ENCODE peak calls at places on chromosomes 12 and 14, in ten cellular contexts. One of them, this sample, is unnamed. For H3K27me3, the result is how much of the 10 kb centered on the place peaks cover.

GRCh38 chr14:69789118-69789640 is 7.9 kb downstream of the SLC10A1 start:
- DNase-seq in H1: no peak
- DNase-seq in suprapubic skin: no peak
- DNase-seq in GM12878: no peak
- DNase-seq in tibial nerve: no peak
- DNase-seq in K562: no peak
- DNase-seq in SK-N-SH: no peak
- DNase-seq in HepG2: no peak
- DNase-seq in ovary: no peak
- DNase-seq in sigmoid colon: no peak
- DNase-seq in this sample: no peak

GRCh38 chr12:95838125-95838524 is 20.6 kb upstream of the SNRPF start:
- DNase-seq in HepG2: peak
- DNase-seq in sigmoid colon: no peak
- DNase-seq in tibial nerve: peak
- DNase-seq in SK-N-SH: peak
- DNase-seq in ovary: no peak
- DNase-seq in H1: no peak
- DNase-seq in GM12878: no peak
- DNase-seq in suprapubic skin: no peak
- DNase-seq in K562: no peak
- DNase-seq in this sample: peak

GRCh38 chr14:105876158-105876557 is 349.8 kb downstream of the TMEM121 start:
- DNase-seq in H1: no peak
- DNase-seq in ovary: no peak
- DNase-seq in HepG2: no peak
- DNase-seq in SK-N-SH: no peak
- DNase-seq in sigmoid colon: peak
- DNase-seq in tibial nerve: no peak
- DNase-seq in suprapubic skin: no peak
- DNase-seq in K562: no peak
- DNase-seq in GM12878: no peak
- DNase-seq in this sample: peak

GRCh38 chr12:117854339-117855012 is 114.3 kb downstream of the KSR2 start:
- DNase-seq in H1: peak
- DNase-seq in suprapubic skin: no peak
- DNase-seq in K562: peak
- DNase-seq in SK-N-SH: peak
- DNase-seq in ovary: peak
- DNase-seq in sigmoid colon: no peak
- DNase-seq in HepG2: peak
- DNase-seq in tibial nerve: no peak
- DNase-seq in GM12878: no peak
- DNase-seq in this sample: peak

GRCh38 chr12:130335517-130336392 is 1.9 kb upstream of the PIWIL1 start:
- DNase-seq in tibial nerve: peak
- DNase-seq in GM12878: peak
- DNase-seq in ovary: no peak
- DNase-seq in SK-N-SH: peak
- DNase-seq in sigmoid colon: no peak
- DNase-seq in suprapubic skin: no peak
- DNase-seq in HepG2: peak
- DNase-seq in K562: peak
- DNase-seq in H1: peak
- DNase-seq in this sample: no peak

GRCh38 chr14:105493921-105494605 is 3.0 kb downstream of the TEDC1 start:
- DNase-seq in K562: no peak
- DNase-seq in GM12878: no peak
- DNase-seq in tibial nerve: no peak
- DNase-seq in HepG2: no peak
- DNase-seq in SK-N-SH: no peak
- DNase-seq in ovary: no peak
- DNase-seq in sigmoid colon: peak
- DNase-seq in H1: no peak
- DNase-seq in suprapubic skin: peak
- DNase-seq in this sample: no peak

GRCh38 chr12:93982847-93983315 is 165.5 kb upstream of the PLXNC1 start:
- DNase-seq in HepG2: no peak
- DNase-seq in K562: no peak
- DNase-seq in H1: no peak
- DNase-seq in ovary: no peak
- DNase-seq in suprapubic skin: no peak
- DNase-seq in tibial nerve: no peak
- DNase-seq in sigmoid colon: no peak
- DNase-seq in SK-N-SH: no peak
- DNase-seq in GM12878: no peak
- DNase-seq in this sample: no peak

GRCh38 chr12:1593232-1594044 is 943 bp downstream of the FBXL14 start:
- DNase-seq in tibial nerve: no peak
- DNase-seq in SK-N-SH: peak
- DNase-seq in HepG2: no peak
- DNase-seq in GM12878: no peak
- DNase-seq in sigmoid colon: peak
- DNase-seq in ovary: peak
- DNase-seq in K562: no peak
- DNase-seq in H1: peak
- DNase-seq in suprapubic skin: peak
- DNase-seq in this sample: peak

GRCh38 chr12:91037301-91037700 is 20.5 kb downstream of the KERA start:
- DNase-seq in GM12878: no peak
- DNase-seq in tibial nerve: no peak
- DNase-seq in sigmoid colon: no peak
- DNase-seq in HepG2: no peak
- DNase-seq in suprapubic skin: no peak
- DNase-seq in H1: no peak
- DNase-seq in SK-N-SH: no peak
- DNase-seq in K562: no peak
- DNase-seq in ovary: no peak
- DNase-seq in this sample: no peak

GRCh38 chr12:46914336-46914735 is 88.5 kb upstream of the SLC38A4 start:
- DNase-seq in sigmoid colon: no peak
- DNase-seq in suprapubic skin: no peak
- DNase-seq in ovary: no peak
- DNase-seq in HepG2: no peak
- DNase-seq in H1: no peak
- DNase-seq in K562: no peak
- DNase-seq in tibial nerve: no peak
- DNase-seq in SK-N-SH: no peak
- DNase-seq in GM12878: no peak
- DNase-seq in this sample: no peak

GRCh38 chr12:107530706-107531105 is 154.9 kb upstream of the PWP1 start:
- DNase-seq in GM12878: no peak
- DNase-seq in HepG2: no peak
- DNase-seq in suprapubic skin: no peak
- DNase-seq in K562: no peak
- DNase-seq in SK-N-SH: no peak
- DNase-seq in ovary: no peak
- DNase-seq in sigmoid colon: no peak
- DNase-seq in H1: no peak
- DNase-seq in tibial nerve: no peak
- DNase-seq in this sample: no peak

GRCh38 chr12:109967383-109968031 is 28.7 kb downstream of the GIT2 start:
- DNase-seq in HepG2: no peak
- DNase-seq in sigmoid colon: no peak
- DNase-seq in suprapubic skin: no peak
- DNase-seq in K562: no peak
- DNase-seq in tibial nerve: no peak
- DNase-seq in H1: no peak
- DNase-seq in GM12878: no peak
- DNase-seq in ovary: no peak
- DNase-seq in SK-N-SH: no peak
- DNase-seq in this sample: no peak

GRCh38 chr12:28457785-28458184 is 267.5 kb downstream of the CCDC91 start:
- DNase-seq in GM12878: no peak
- DNase-seq in HepG2: no peak
- DNase-seq in K562: no peak
- DNase-seq in sigmoid colon: no peak
- DNase-seq in H1: no peak
- DNase-seq in tibial nerve: no peak
- DNase-seq in suprapubic skin: no peak
- DNase-seq in ovary: no peak
- DNase-seq in SK-N-SH: no peak
- DNase-seq in this sample: no peak

GRCh38 chr12:12902036-12902435 is 10.7 kb downstream of the GPRC5A start:
- DNase-seq in sigmoid colon: no peak
- DNase-seq in HepG2: no peak
- DNase-seq in tibial nerve: no peak
- DNase-seq in H1: no peak
- DNase-seq in SK-N-SH: no peak
- DNase-seq in suprapubic skin: no peak
- DNase-seq in GM12878: no peak
- DNase-seq in ovary: no peak
- DNase-seq in K562: no peak
- DNase-seq in this sample: no peak

GRCh38 chr14:104600141-104600643 is 4.4 kb downstream of the TMEM179 start:
- DNase-seq in sigmoid colon: no peak
- DNase-seq in SK-N-SH: peak
- DNase-seq in H1: no peak
- DNase-seq in K562: no peak
- DNase-seq in GM12878: no peak
- DNase-seq in tibial nerve: no peak
- DNase-seq in suprapubic skin: peak
- DNase-seq in ovary: no peak
- DNase-seq in HepG2: no peak
- DNase-seq in this sample: no peak

DNA sequence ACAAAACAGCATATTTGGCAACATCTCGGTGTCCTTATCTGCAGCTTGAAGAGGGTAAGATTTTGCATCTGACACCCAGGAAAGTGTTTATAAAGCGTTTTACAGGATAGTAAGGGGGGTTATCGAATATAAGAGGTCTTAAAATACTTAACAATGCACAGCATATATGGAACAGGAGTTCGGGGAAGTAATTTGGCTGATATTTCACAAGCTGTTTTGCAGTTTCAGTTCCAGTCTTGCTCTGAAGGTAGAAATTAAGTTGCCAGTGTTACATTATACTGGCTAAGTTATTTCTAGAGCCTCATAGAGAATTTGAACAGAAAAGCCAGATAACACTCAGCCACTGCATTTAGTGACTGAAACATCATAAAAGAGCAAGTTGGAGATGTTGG is 941 bp upstream of the MAP4K5 start:
- DNase-seq in suprapubic skin: no peak
- DNase-seq in GM12878: no peak
- DNase-seq in sigmoid colon: no peak
- DNase-seq in H1: no peak
- DNase-seq in K562: no peak
- DNase-seq in tibial nerve: no peak
- DNase-seq in ovary: no peak
- DNase-seq in SK-N-SH: no peak
- DNase-seq in HepG2: no peak
- DNase-seq in this sample: no peak
- H3K27me3 ChIP-seq in suprapubic skin: under half
- H3K27me3 ChIP-seq in GM12878: under half
- H3K27me3 ChIP-seq in sigmoid colon: under half
- H3K27me3 ChIP-seq in H1: under half
- H3K27me3 ChIP-seq in K562: under half
- H3K27me3 ChIP-seq in tibial nerve: under half
- H3K27me3 ChIP-seq in ovary: under half
- H3K27me3 ChIP-seq in SK-N-SH: under half
- H3K27me3 ChIP-seq in HepG2: under half
- H3K27me3 ChIP-seq in this sample: under half

DNA sequence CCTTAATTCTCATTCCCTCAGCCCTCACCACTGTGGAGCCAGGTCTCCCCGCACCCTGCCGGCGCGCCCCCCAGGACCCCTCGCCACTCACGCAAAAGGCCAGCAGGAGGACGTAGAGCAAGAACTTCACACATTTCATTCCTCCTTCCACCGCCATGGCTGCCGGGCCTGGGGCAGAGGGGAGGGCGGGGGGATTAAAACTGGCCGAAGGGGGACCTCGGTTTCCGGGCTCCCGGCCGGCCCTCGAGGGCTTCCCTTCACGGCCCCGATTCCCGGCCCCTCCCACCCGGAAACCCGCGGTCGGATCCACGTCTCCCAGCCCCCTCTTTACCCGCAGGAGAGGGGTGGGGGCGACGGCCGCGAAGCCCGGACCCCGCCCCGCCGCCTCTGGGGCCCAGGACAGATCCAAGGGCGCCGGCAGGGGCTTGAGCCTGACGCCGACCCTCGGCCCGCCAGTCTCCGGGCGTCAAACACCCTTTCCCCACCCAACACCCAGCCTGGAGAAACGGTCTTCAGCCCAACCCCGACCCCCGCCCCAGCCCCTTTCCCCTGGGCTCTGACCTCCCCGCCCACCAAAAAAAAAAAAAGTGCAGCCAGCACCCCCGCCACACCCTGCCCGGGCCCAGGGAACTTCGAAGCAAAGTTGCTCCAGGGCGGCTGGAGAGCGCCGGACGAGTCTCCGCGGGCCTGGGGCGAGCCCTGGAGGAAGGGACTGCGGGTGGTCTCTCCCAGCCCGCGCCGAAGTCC is 451 bp downstream of the CD63 start:
- DNase-seq in HepG2: no peak
- DNase-seq in SK-N-SH: peak
- DNase-seq in suprapubic skin: peak
- DNase-seq in H1: no peak
- DNase-seq in GM12878: no peak
- DNase-seq in tibial nerve: peak
- DNase-seq in K562: peak
- DNase-seq in sigmoid colon: peak
- DNase-seq in ovary: peak
- DNase-seq in this sample: peak
- TF ChIP-seq EP300 in HepG2: no peak
- TF ChIP-seq EP300 in SK-N-SH: no peak
- TF ChIP-seq EP300 in suprapubic skin: no peak
- TF ChIP-seq EP300 in H1: no peak
- TF ChIP-seq EP300 in GM12878: no peak
- TF ChIP-seq EP300 in tibial nerve: peak
- TF ChIP-seq EP300 in K562: no peak
- TF ChIP-seq EP300 in sigmoid colon: no peak
- TF ChIP-seq EP300 in ovary: no peak
- TF ChIP-seq EP300 in this sample: no peak

DNA sequence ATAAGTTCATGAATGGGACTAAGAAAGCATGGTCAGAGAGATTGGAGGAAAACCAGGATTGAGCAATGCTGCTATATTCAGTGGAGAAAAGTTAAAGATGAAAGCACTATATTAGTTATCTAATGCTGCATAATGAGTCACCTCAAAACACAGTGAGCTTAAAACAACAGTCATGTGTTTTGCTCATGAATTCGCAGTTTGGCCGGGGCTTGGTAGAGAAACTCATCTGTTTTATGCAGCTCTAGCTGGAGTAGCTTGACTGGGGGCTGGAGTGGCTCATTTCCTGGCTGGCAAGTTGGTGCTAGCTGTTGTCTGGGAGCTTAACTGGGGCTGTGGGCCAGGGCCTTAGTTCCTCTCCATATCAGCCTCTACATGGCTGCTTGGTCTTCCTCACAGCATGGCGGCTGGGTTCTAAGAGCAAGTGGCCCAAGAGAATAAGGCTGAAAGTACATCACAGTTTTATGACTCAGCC is 90.1 kb downstream of the ADCK1 start:
- DNase-seq in GM12878: no peak
- DNase-seq in K562: no peak
- DNase-seq in H1: no peak
- DNase-seq in sigmoid colon: no peak
- DNase-seq in tibial nerve: no peak
- DNase-seq in suprapubic skin: no peak
- DNase-seq in SK-N-SH: no peak
- DNase-seq in HepG2: no peak
- DNase-seq in ovary: no peak
- DNase-seq in this sample: no peak
- H3K27me3 ChIP-seq in GM12878: under half
- H3K27me3 ChIP-seq in K562: under half
- H3K27me3 ChIP-seq in H1: under half
- H3K27me3 ChIP-seq in sigmoid colon: under half
- H3K27me3 ChIP-seq in tibial nerve: under half
- H3K27me3 ChIP-seq in suprapubic skin: under half
- H3K27me3 ChIP-seq in SK-N-SH: under half
- H3K27me3 ChIP-seq in HepG2: under half
- H3K27me3 ChIP-seq in ovary: under half
- H3K27me3 ChIP-seq in this sample: under half

GRCh38 chr12:8088574-8088973 is 6.5 kb downstream of the NECAP1 start:
- DNase-seq in K562: no peak
- DNase-seq in GM12878: no peak
- DNase-seq in tibial nerve: no peak
- DNase-seq in sigmoid colon: no peak
- DNase-seq in suprapubic skin: no peak
- DNase-seq in SK-N-SH: no peak
- DNase-seq in HepG2: no peak
- DNase-seq in H1: no peak
- DNase-seq in ovary: no peak
- DNase-seq in this sample: no peak
- TF ChIP-seq EP300 in K562: no peak
- TF ChIP-seq EP300 in GM12878: no peak
- TF ChIP-seq EP300 in tibial nerve: no peak
- TF ChIP-seq EP300 in sigmoid colon: no peak
- TF ChIP-seq EP300 in suprapubic skin: no peak
- TF ChIP-seq EP300 in SK-N-SH: no peak
- TF ChIP-seq EP300 in HepG2: no peak
- TF ChIP-seq EP300 in H1: no peak
- TF ChIP-seq EP300 in ovary: no peak
- TF ChIP-seq EP300 in this sample: no peak

This sample was measured in stomach.